ENCODE peak calls at places on chromosomes 6 and 20, in seven cellular contexts. J is CD4-positive, CD25-positive, alpha-beta regulatory T cell; E is A549; S is mammary epithelial cell; H is heart right ventricle; W is AG04450; A is foreskin keratinocyte. U is an unnamed sample.
A peak's percentile ranks its signal among the peaks of the same experiment; 100 is the strongest.

GRCh38 chr6:31558631-31559500 is 11.5 kb downstream of the NFKBIL1 start:
- DNase-seq in J (peak; percentile 79), E (no peak), S (no peak), H (no peak), W (no peak), A (no peak), U (no peak)

GRCh38 chr6:155883334-155883731 is 427.7 kb upstream of the NOX3 start:
- DNase-seq in J (no peak), E (no peak), S (no peak), H (no peak), W (no peak), A (no peak), U (no peak)

GRCh38 chr6:108575905-108576494 is 15.3 kb downstream of the FOXO3 start:
- DNase-seq in J (no peak), E (no peak), S (no peak), H (no peak), W (no peak), A (no peak), U (no peak)

GRCh38 chr6:125094563-125094962 is 59.0 kb upstream of the TPD52L1 start:
- DNase-seq in J (no peak), E (no peak), S (peak; percentile 65), H (no peak), W (no peak), A (peak; percentile 54), U (no peak)

GRCh38 chr6:57316581-57317059 is 810 bp upstream of the PRIM2 start:
- DNase-seq in J (peak; percentile 92), E (peak; percentile 71), S (peak; percentile 87), H (peak; percentile 74), W (peak; percentile 85), A (peak; percentile 72), U (peak; percentile 84)

GRCh38 chr20:52242237-52243230 is 51.0 kb upstream of the ZFP64 start:
- DNase-seq in J (peak; percentile 17), E (peak; percentile 14), S (no peak), H (no peak), W (no peak), A (no peak), U (no peak)

GRCh38 chr20:10498196-10498595 is 63.1 kb downstream of the SLX4IP start:
- DNase-seq in J (no peak), E (no peak), S (no peak), H (no peak), W (no peak), A (no peak), U (no peak)

GRCh38 chr6:86535141-86535540 is 402.2 kb upstream of the HTR1E start:
- DNase-seq in J (no peak), E (no peak), S (no peak), H (no peak), W (no peak), A (no peak), U (no peak)

GRCh38 chr20:41534842-41535241 is 83.3 kb downstream of the CHD6 start:
- DNase-seq in J (no peak), E (no peak), S (peak; percentile 11), H (no peak), W (no peak), A (no peak), U (no peak)

GRCh38 chr6:116461563-116462507 is 660 bp downstream of the CALHM6 start:
- DNase-seq in J (peak; percentile 78), E (no peak), S (peak; percentile 41), H (peak; percentile 46), W (no peak), A (no peak), U (peak; percentile 56)

GRCh38 chr6:121951077-121951476 is 448.4 kb upstream of the HSF2 start:
- DNase-seq in J (no peak), E (no peak), S (no peak), H (no peak), W (no peak), A (no peak), U (no peak)

GRCh38 chr20:24993337-24994185 is 1.0 kb upstream of the APMAP start:
- DNase-seq in J (peak; percentile 8), E (peak; percentile 71), S (peak; percentile 52), H (no peak), W (no peak), A (no peak), U (no peak)

GRCh38 chr6:32885698-32886286 is 31.8 kb downstream of the PSMB9 start:
- DNase-seq in J (peak; percentile 89), E (peak; percentile 39), S (peak; percentile 45), H (no peak), W (no peak), A (no peak), U (no peak)

GRCh38 chr6:55917756-55918415 is 42.5 kb upstream of the BMP5 start:
- DNase-seq in J (no peak), E (no peak), S (no peak), H (no peak), W (no peak), A (no peak), U (no peak)

GRCh38 chr6:84061174-84061573 is 27.6 kb downstream of the MRAP2 start:
- DNase-seq in J (no peak), E (no peak), S (no peak), H (no peak), W (no peak), A (no peak), U (no peak)

GRCh38 chr6:373773-374724 is 17.5 kb upstream of the IRF4 start:
- DNase-seq in J (no peak), E (no peak), S (no peak), H (no peak), W (no peak), A (no peak), U (no peak)

GRCh38 chr6:73969982-73970960 is 274.3 kb downstream of the CD109 start:
- DNase-seq in J (peak; percentile 12), E (peak; percentile 10), S (peak; percentile 54), H (no peak), W (peak; percentile 13), A (no peak), U (no peak)

GRCh38 chr20:57210911-57211280 is 55.5 kb downstream of the BMP7 start:
- DNase-seq in J (no peak), E (no peak), S (no peak), H (no peak), W (no peak), A (no peak), U (no peak)

GRCh38 chr6:43489277-43490072 is 12.1 kb downstream of the TJAP1 start:
- DNase-seq in J (no peak), E (no peak), S (no peak), H (no peak), W (no peak), A (no peak), U (no peak)

GRCh38 chr6:106729848-106730247 is 100.5 kb downstream of the QRSL1 start:
- DNase-seq in J (no peak), E (no peak), S (no peak), H (no peak), W (no peak), A (no peak), U (no peak)

GRCh38 chr6:106730264-106730663 is 100.9 kb downstream of the QRSL1 start:
- DNase-seq in J (no peak), E (no peak), S (no peak), H (no peak), W (no peak), A (no peak), U (no peak)

GRCh38 chr6:106730672-106731071 is 101.3 kb downstream of the QRSL1 start:
- DNase-seq in J (no peak), E (no peak), S (no peak), H (no peak), W (no peak), A (no peak), U (no peak)

GRCh38 chr6:106727480-106728153 is 98.2 kb downstream of the QRSL1 start:
- DNase-seq in J (no peak), E (no peak), S (no peak), H (no peak), W (no peak), A (no peak), U (no peak)

DNA sequence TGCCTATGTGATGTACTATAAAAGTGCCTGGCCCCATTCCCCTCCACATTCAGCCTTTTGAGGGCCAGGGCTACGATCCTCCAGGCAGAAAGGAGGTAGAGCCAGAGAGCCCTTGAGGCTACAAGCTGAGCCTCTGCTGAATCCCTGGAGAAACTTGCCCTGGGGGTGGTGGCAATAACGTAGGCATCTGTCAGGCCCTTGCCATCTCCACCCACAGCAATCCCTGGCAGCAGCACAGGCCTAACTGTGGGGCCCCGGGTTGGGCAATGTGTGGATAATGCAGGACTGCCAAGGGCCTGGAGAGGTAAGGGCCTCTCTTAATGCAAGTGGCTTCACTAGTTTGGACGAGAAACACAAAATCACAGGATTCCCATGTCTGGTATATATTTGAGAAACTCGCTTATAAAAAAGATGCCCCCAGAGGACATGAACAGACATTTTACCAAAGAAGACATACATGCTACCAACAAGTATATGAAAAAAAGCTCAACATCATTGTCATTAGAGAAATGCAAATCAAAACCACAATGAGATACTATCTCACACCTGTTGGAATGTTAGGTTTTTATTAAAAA is 99.0 kb downstream of the QRSL1 start:
- DNase-seq in J (no peak), E (no peak), S (peak; percentile 43), H (no peak), W (no peak), A (no peak), U (no peak)
- H3K27ac ChIP-seq in J (no peak overlapping the region), E (peak overlapping the region; percentile 88), S (no peak overlapping the region), H (no peak overlapping the region), W (no peak overlapping the region), A (no peak overlapping the region), U (no peak overlapping the region)

DNA sequence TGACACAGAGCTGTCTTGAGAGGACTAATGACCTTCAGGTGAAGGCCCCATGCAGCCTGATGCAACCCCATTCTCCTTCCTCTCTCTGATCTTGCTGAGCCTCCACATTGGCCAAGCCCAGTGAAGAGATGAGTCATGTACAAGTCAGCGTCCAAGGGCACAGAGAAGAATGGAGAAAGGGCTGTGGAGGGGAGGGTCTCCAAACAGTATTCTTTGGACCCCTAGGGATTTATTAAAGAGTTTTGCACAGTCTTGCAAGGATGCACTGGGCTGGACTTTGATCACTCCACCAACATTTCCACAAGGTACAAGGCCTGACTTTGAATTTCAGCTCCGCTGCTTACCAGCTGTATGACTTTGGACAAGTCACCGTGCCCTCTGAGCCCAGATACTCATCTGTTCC is 13.9 kb upstream of the KCNG1 start:
- DNase-seq in J (no peak), E (no peak), S (peak; percentile 18), H (no peak), W (no peak), A (no peak), U (no peak)
- H3K27ac ChIP-seq in J (no peak overlapping the region), E (peak overlapping the region; percentile 77), S (no peak overlapping the region), H (no peak overlapping the region), W (no peak overlapping the region), A (no peak overlapping the region), U (no peak overlapping the region)

DNA sequence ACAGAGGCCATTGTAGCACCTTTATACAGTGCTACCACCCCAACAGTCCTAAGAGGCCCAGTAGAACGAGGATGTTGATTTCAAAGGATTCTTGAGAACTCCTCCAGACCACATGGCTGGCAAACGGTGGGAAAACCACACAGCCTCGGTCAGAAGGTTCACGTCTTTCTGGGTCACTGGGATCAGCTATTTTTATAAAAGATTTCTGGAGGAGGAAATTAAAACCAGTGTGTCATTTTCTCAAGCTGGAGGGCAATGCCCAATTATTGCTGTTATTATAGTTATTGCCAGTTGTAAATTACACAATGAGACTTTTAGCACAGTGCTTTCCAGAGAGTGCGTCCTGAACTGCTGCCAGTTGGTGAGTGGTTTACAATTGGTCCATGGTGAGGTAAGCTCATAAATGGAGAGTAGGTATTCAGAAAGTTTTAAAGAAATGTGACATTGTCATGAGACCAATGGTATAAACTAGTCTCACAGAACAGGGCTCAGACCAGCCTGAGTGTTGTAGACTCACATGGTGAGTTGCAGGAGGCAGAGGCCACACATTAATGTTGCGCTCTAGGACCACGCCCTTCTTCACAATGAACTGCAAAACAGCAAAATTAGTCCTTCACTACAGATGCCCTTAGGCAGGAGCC is 8.4 kb upstream of the PPP1R14C start:
- DNase-seq in J (no peak), E (no peak), S (peak; percentile 24), H (no peak), W (no peak), A (no peak), U (no peak)
- H3K27ac ChIP-seq in J (no peak overlapping the region), E (no peak overlapping the region), S (no peak overlapping the region), H (no peak overlapping the region), W (no peak overlapping the region), A (no peak overlapping the region), U (no peak overlapping the region)

GRCh38 chr6:13795041-13795748 is 19.2 kb downstream of the MCUR1 start:
- DNase-seq in J (peak; percentile 86), E (peak; percentile 23), S (peak; percentile 73), H (peak; percentile 72), W (peak; percentile 56), A (no peak), U (peak; percentile 79)
- H3K27ac ChIP-seq in J (no peak overlapping the region), E (no peak overlapping the region), S (peak overlapping the region; percentile 53), H (no peak overlapping the region), W (no peak overlapping the region), A (no peak overlapping the region), U (no peak overlapping the region)